ENCODE peak calls at places on chromosomes 1 and 21, in seven cellular contexts. O is Peyer's patch, N is pancreas, I is suprapubic skin, X is thoracic aorta, F is sigmoid colon, B is dorsolateral prefrontal cortex. Q is an unnamed sample.

GRCh38 chr1:214303538-214303937 is 22.6 kb downstream of the SMYD2 start:
- DNase-seq in N (no peak), I (no peak), X (no peak), F (no peak), B (no peak), O (no peak), Q (no peak)

GRCh38 chr1:98763488-98764141 is 102.1 kb downstream of the SNX7 start:
- DNase-seq in F (no peak), O (no peak), N (no peak), I (no peak), B (no peak), X (no peak), Q (no peak)

GRCh38 chr1:109804660-109805059 is 40.9 kb upstream of the EPS8L3 start:
- DNase-seq in N (no peak), X (no peak), F (no peak), B (peak; percentile 3), I (peak; percentile 9), O (no peak), Q (no peak)

GRCh38 chr1:67733741-67734690 is 49.0 kb downstream of the GADD45A start:
- DNase-seq in X (no peak), F (no peak), I (no peak), N (no peak), B (no peak), O (no peak), Q (no peak)

GRCh38 chr1:98556521-98557158 is 104.9 kb upstream of the SNX7 start:
- DNase-seq in X (no peak), B (no peak), I (no peak), O (no peak), N (no peak), F (no peak), Q (no peak)

GRCh38 chr1:170306948-170307347 is 161.2 kb downstream of the NTMT2 start:
- DNase-seq in O (no peak), B (no peak), N (no peak), I (no peak), X (no peak), F (no peak), Q (no peak)

GRCh38 chr1:228236744-228237143 is 28.9 kb downstream of the OBSCN start:
- DNase-seq in O (no peak), N (peak; percentile 56), F (no peak), X (no peak), B (no peak), I (no peak), Q (peak; percentile 66)

GRCh38 chr1:109764561-109765482 is 1.1 kb upstream of the EPS8L3 start:
- DNase-seq in B (peak; percentile 11), N (no peak), I (peak; percentile 56), F (peak; percentile 48), O (peak; percentile 66), X (no peak), Q (peak; percentile 3)

GRCh38 chr1:59422921-59423575 is 126.2 kb downstream of the FGGY start:
- DNase-seq in B (no peak), F (peak; percentile 87), X (peak; percentile 59), I (peak; percentile 94), N (peak; percentile 67), O (no peak), Q (peak; percentile 18)

GRCh38 chr1:156104861-156105546 is 9.5 kb upstream of the LMNA start:
- DNase-seq in N (no peak), X (no peak), B (no peak), F (peak; percentile 78), I (no peak), O (no peak), Q (no peak)

GRCh38 chr1:246506440-246506784 is 667 bp downstream of the SMYD3 start:
- DNase-seq in I (no peak), N (no peak), B (no peak), X (no peak), F (no peak), O (no peak), Q (no peak)

GRCh38 chr1:79193211-79194079 is 186.9 kb upstream of the ADGRL4 start:
- DNase-seq in X (no peak), O (no peak), F (no peak), B (no peak), I (no peak), N (no peak), Q (no peak)
- H3K27me3 ChIP-seq in X (no peaks in the 10 kb centered on the region), O (no peaks in the 10 kb centered on the region), F (no peaks in the 10 kb centered on the region), B (no peaks in the 10 kb centered on the region), I (no peaks in the 10 kb centered on the region), N (no peaks in the 10 kb centered on the region), Q (no peaks in the 10 kb centered on the region)

GRCh38 chr1:4805987-4806386 is 151.6 kb downstream of the AJAP1 start:
- DNase-seq in N (no peak), O (no peak), F (no peak), I (no peak), X (no peak), B (no peak), Q (no peak)
- H3K4me3 ChIP-seq in N (no peak overlapping the region), O (no peak overlapping the region), F (no peak overlapping the region), I (no peak overlapping the region), X (no peak overlapping the region), B (no peak overlapping the region), Q (no peak overlapping the region)

GRCh38 chr1:2906105-2906504 is 104.6 kb upstream of the TTC34 start:
- DNase-seq in X (no peak), B (peak; percentile 49), N (no peak), O (no peak), I (no peak), F (no peak), Q (no peak)

GRCh38 chr1:2907051-2907450 is 105.6 kb upstream of the TTC34 start:
- DNase-seq in I (no peak), O (no peak), B (no peak), F (no peak), X (no peak), N (no peak), Q (no peak)

GRCh38 chr1:2904191-2904590 is 102.7 kb upstream of the TTC34 start:
- DNase-seq in I (no peak), N (no peak), O (no peak), F (no peak), B (no peak), X (no peak), Q (no peak)

GRCh38 chr1:2906620-2907019 is 105.1 kb upstream of the TTC34 start:
- DNase-seq in B (no peak), F (no peak), N (no peak), O (no peak), I (no peak), X (no peak), Q (no peak)

GRCh38 chr1:2905356-2905755 is 103.9 kb upstream of the TTC34 start:
- DNase-seq in O (no peak), F (no peak), X (no peak), B (no peak), I (no peak), N (no peak), Q (no peak)
- H3K27me3 ChIP-seq in O (no peaks in the 10 kb centered on the region), F (no peaks in the 10 kb centered on the region), X (no peaks in the 10 kb centered on the region), B (no peaks in the 10 kb centered on the region), I (peaks cover 74% of the 10 kb centered on the region), N (no peaks in the 10 kb centered on the region), Q (peaks cover 34% of the 10 kb centered on the region)

GRCh38 chr21:34836103-34836932 is 167.5 kb downstream of the CLIC6 start:
- DNase-seq in N (no peak), B (no peak), I (peak; percentile 91), O (no peak), X (peak; percentile 34), F (peak; percentile 90), Q (no peak)
- H3K4me3 ChIP-seq in N (no peak overlapping the region), B (no peak overlapping the region), I (peak overlapping the region; percentile 26), O (no peak overlapping the region), X (no peak overlapping the region), F (no peak overlapping the region), Q (no peak overlapping the region)

DNA sequence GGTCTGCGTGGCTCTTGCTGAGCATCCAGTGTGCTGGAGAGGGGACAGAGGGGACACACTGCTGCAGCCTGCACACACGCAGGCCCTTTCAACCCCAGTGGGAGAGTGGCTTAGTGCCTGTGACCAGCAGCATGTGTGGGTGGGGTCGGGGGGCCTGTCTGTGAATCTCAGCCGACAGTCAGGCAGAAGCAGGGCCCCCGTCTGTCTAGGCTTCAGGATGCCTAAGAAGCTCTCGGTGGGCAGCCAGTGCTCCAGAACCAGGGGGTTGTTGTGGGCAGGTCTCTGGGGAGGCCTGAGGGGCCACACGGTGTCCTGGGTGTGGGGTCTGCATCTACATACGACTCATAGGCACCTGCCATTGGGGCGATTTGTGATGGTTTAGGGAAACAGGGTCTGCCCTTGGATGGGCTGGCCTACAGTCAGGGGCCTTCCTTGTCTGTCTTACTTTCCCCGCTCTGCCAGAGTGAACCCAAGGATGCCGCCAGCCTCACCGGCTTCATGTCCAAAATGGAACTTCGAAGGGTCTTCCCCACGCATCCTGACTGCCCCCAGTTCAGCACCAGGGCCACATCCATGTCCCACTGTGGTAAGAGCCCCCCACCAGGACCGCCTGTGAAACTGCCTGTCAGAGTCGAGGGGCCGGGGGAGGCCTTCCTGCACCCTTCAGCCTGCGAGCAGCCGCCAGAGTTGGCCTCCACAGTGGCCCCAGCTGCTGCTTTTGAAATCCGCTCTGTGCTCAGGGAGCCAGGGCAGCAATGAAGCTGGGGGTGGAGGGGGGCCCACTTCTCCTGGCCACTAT is 1.6 kb downstream of the CCDC27 start:
- DNase-seq in B (no peak), F (no peak), N (no peak), O (no peak), X (no peak), I (no peak), Q (no peak)
- H3K27me3 ChIP-seq in B (no peaks in the 10 kb centered on the region), F (peaks cover 12% of the 10 kb centered on the region), N (no peaks in the 10 kb centered on the region), O (no peaks in the 10 kb centered on the region), X (no peaks in the 10 kb centered on the region), I (peaks cover 33% of the 10 kb centered on the region), Q (peaks cover 4% of the 10 kb centered on the region)

GRCh38 chr1:209648366-209648765 is 3.9 kb downstream of the LAMB3 start:
- DNase-seq in X (no peak), O (no peak), N (no peak), B (no peak), F (no peak), I (no peak), Q (no peak)

GRCh38 chr1:209650454-209650853 is 1.8 kb downstream of the LAMB3 start:
- DNase-seq in O (no peak), F (no peak), I (no peak), N (no peak), B (no peak), X (no peak), Q (no peak)

GRCh38 chr1:209651148-209651547 is 1.1 kb downstream of the LAMB3 start:
- DNase-seq in F (no peak), I (no peak), N (peak; percentile 82), B (no peak), X (no peak), O (peak; percentile 84), Q (peak; percentile 59)

GRCh38 chr1:209647212-209647611 is 5.0 kb downstream of the LAMB3 start:
- DNase-seq in N (no peak), X (no peak), I (no peak), F (no peak), O (no peak), B (no peak), Q (no peak)

GRCh38 chr1:209648931-209649776 is 3.1 kb downstream of the LAMB3 start:
- DNase-seq in N (peak; percentile 50), X (no peak), B (no peak), I (no peak), F (no peak), O (no peak), Q (no peak)
- H3K4me3 ChIP-seq in N (no peak overlapping the region), X (peak overlapping the region; percentile 28), B (no peak overlapping the region), I (peak overlapping the region; percentile 6), F (no peak overlapping the region), O (no peak overlapping the region), Q (no peak overlapping the region)

Q was measured in BE2C.